ENCODE peak calls at places on chromosomes 13 and 19, in seven cellular contexts. B is IMR-90, W is ovary, E is transverse colon, S is heart left ventricle, Y is HCT116, N is Peyer's patch. H is an unnamed sample.
A peak's percentile ranks its signal among the peaks of the same experiment; 100 is the strongest.

GRCh38 chr19:4068058-4068966 is 1.6 kb upstream of the ZBTB7A start:
- DNase-seq in Y (no peak), B (no peak), E (peak; percentile 76), W (peak; percentile 35), N (peak; percentile 72), S (no peak), H (no peak)

GRCh38 chr19:10915511-10916091 is 12.8 kb downstream of the YIPF2 start:
- DNase-seq in B (peak; percentile 86), W (no peak), E (no peak), S (no peak), Y (no peak), N (no peak), H (no peak)

GRCh38 chr19:43572172-43572588 is 3.1 kb downstream of the XRCC1 start:
- DNase-seq in W (no peak), E (no peak), S (no peak), Y (no peak), B (no peak), N (no peak), H (no peak)

GRCh38 chr13:35526577-35526976 is 50.1 kb upstream of the MAB21L1 start:
- DNase-seq in E (no peak), B (no peak), S (no peak), Y (no peak), W (no peak), N (no peak), H (no peak)

GRCh38 chr13:98677398-98677797 is 75.1 kb downstream of the SLC15A1 start:
- DNase-seq in Y (no peak), S (no peak), B (peak; percentile 69), W (no peak), E (no peak), N (no peak), H (no peak)

GRCh38 chr19:17488593-17489391 is 18.5 kb downstream of the SLC27A1 start:
- DNase-seq in S (peak; percentile 67), E (peak; percentile 93), B (no peak), N (peak; percentile 93), Y (peak; percentile 83), W (peak; percentile 52), H (peak; percentile 67)

GRCh38 chr13:110711778-110712070 is 1.8 kb upstream of the ING1 start:
- DNase-seq in B (no peak), W (no peak), S (no peak), E (no peak), Y (no peak), N (no peak), H (no peak)

GRCh38 chr13:23621316-23621645 is 51.1 kb downstream of the TNFRSF19 start:
- DNase-seq in Y (no peak), N (no peak), E (no peak), W (no peak), B (peak; percentile 96), S (no peak), H (no peak)

GRCh38 chr19:16001481-16002312 is 52.9 kb downstream of the OR10H4 start:
- DNase-seq in B (peak; percentile 77), W (no peak), N (peak; percentile 48), E (peak; percentile 21), S (no peak), Y (no peak), H (peak; percentile 15)

GRCh38 chr13:48299591-48299990 is 4.0 kb upstream of the RB1 start:
- DNase-seq in B (no peak), W (no peak), S (no peak), N (no peak), E (no peak), Y (no peak), H (no peak)

GRCh38 chr13:30112602-30113435 is 194.5 kb downstream of the KATNAL1 start:
- DNase-seq in Y (peak; percentile 61), B (peak; percentile 85), W (peak; percentile 83), S (peak; percentile 75), N (peak; percentile 87), E (peak; percentile 89), H (peak; percentile 76)

GRCh38 chr19:35279985-35280821 is 2.1 kb upstream of the HAMP start:
- DNase-seq in W (peak; percentile 52), Y (no peak), N (no peak), S (no peak), E (no peak), B (no peak), H (no peak)

GRCh38 chr13:91714726-91715334 is 316.4 kb downstream of the GPC5 start:
- DNase-seq in W (no peak), S (no peak), N (no peak), Y (no peak), B (no peak), E (no peak), H (no peak)

GRCh38 chr19:814108-815078 is 7.4 kb downstream of the PLPPR3 start:
- DNase-seq in E (no peak), S (no peak), W (no peak), Y (no peak), N (no peak), B (no peak), H (no peak)
- TF ChIP-seq POLR2A in E (no peak), S (no peak), W (no peak), Y (no peak), N (no peak), B (no peak), H (no peak)

GRCh38 chr19:50549927-50550593 is 18.2 kb downstream of the LRRC4B start:
- DNase-seq in W (no peak), N (no peak), E (no peak), S (no peak), B (no peak), Y (no peak), H (no peak)

GRCh38 chr19:50550594-50550966 is 17.7 kb downstream of the LRRC4B start:
- DNase-seq in W (no peak), Y (no peak), N (no peak), S (no peak), B (no peak), E (no peak), H (no peak)

GRCh38 chr19:50547385-50548190 is 20.6 kb downstream of the LRRC4B start:
- DNase-seq in B (no peak), S (no peak), W (no peak), E (no peak), N (no peak), Y (no peak), H (no peak)

GRCh38 chr19:50548191-50549058 is 19.8 kb downstream of the LRRC4B start:
- DNase-seq in N (no peak), W (no peak), S (no peak), E (no peak), B (no peak), Y (no peak), H (no peak)

GRCh38 chr19:50549059-50549926 is 18.9 kb downstream of the LRRC4B start:
- DNase-seq in Y (no peak), B (no peak), N (no peak), E (no peak), W (no peak), S (no peak), H (no peak)
- H3K4me1 ChIP-seq in Y (no peaks in the 10 kb centered on the region), B (no peaks in the 10 kb centered on the region), N (no peaks in the 10 kb centered on the region), E (no peaks in the 10 kb centered on the region), W (no peaks in the 10 kb centered on the region), S (no peaks in the 10 kb centered on the region), H (no peaks in the 10 kb centered on the region)

DNA sequence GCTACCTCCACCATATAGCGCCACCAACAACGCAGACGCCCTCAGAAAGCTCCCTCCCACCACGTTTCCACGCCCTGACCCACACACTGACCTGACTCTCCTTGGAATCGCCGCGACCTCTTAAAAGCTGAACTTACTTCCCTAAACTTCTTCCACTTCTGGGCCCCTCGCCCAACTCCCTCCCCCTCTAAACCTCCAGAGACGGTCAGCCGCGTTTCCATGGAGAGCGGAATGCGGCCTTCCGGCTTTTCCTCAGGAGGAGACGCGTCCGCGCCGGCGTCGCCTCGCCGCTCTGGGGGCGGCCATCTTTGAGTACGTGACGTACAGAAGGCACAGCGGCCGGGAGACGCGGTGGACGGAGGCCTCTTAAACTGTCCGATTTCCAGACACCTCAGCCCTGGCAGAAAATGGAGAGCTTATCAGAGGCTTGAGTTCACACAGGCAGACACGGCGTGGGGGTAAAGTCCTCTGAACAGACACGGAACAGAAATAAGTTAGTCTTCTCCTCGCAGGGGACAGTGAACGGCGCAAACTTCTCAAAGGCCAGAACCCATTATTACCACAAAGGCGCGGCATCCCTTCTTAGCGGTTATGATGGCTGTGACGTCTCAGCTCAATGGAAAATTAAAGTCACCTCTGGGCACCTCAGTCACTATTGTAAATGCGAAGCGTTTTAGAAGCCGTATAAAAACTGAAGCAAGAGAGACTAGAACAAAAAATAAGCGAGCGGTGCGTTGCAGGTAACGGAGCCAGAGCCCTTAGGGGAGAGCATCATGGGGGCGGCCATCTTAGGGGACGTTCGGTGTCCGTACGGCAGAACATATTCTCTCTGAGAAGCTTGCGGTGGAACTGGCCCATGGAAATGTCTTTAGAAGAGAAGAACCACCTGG is at the start of gene ZNF432:
- DNase-seq in S (peak; percentile 98), W (peak; percentile 94), E (peak; percentile 90), B (peak; percentile 91), N (peak; percentile 92), Y (peak; percentile 16), H (peak; percentile 83)
- TF ChIP-seq CTCF in S (no peak), W (no peak), E (no peak), B (no peak), N (no peak), Y (no peak), H (no peak)

GRCh38 chr13:112740502-112741131 is 50.8 kb downstream of the ATP11A start:
- DNase-seq in B (peak; percentile 95), E (peak; percentile 50), Y (no peak), N (peak; percentile 56), S (peak; percentile 86), W (peak; percentile 79), H (no peak)
- TF ChIP-seq POLR2A in B (peak; percentile 58), E (no peak), Y (no peak), N (no peak), S (peak; percentile 31), W (no peak), H (no peak)

GRCh38 chr19:44722131-44723121 is 23.5 kb downstream of the CEACAM16 start:
- DNase-seq in B (no peak), Y (no peak), W (no peak), N (no peak), S (no peak), E (no peak), H (no peak)
- H3K4me1 ChIP-seq in B (peaks cover 19% of the 10 kb centered on the region), Y (peaks cover 67% of the 10 kb centered on the region), W (peaks cover 16% of the 10 kb centered on the region), N (peaks cover 9% of the 10 kb centered on the region), S (peaks cover 7% of the 10 kb centered on the region), E (peaks cover 58% of the 10 kb centered on the region), H (peaks cover 5% of the 10 kb centered on the region)

GRCh38 chr19:54275951-54276350 is 5.0 kb downstream of the LILRB2 start:
- DNase-seq in Y (no peak), N (no peak), S (no peak), E (no peak), W (no peak), B (no peak), H (no peak)
- TF ChIP-seq CTCF in Y (no peak), N (no peak), S (no peak), E (no peak), W (no peak), B (no peak), H (no peak)

GRCh38 chr13:25827986-25828385 is 223.8 kb downstream of the SHISA2 start:
- DNase-seq in Y (no peak), E (no peak), W (no peak), N (no peak), B (no peak), S (no peak), H (no peak)
- TF ChIP-seq POLR2A in Y (no peak), E (no peak), W (no peak), N (no peak), B (no peak), S (no peak), H (no peak)

H was measured in prostate gland.